ENCODE peak calls at places on chromosomes 3 and 15, in six cellular contexts. One of them, this sample, is unnamed.

GRCh38 chr15:92018535-92019239 is 165.2 kb downstream of the SLCO3A1 start:
- DNase-seq in suprapubic skin: no peak
- DNase-seq in A549: no peak
- DNase-seq in PC-3: no peak
- DNase-seq in neural progenitor cell: no peak
- DNase-seq in BJ: no peak
- DNase-seq in this sample: no peak

GRCh38 chr3:131228522-131228921 is 153.1 kb upstream of the NUDT16 start:
- DNase-seq in suprapubic skin: no peak
- DNase-seq in A549: no peak
- DNase-seq in neural progenitor cell: no peak
- DNase-seq in PC-3: no peak
- DNase-seq in BJ: no peak
- DNase-seq in this sample: no peak

GRCh38 chr3:123335007-123335670 is 113.8 kb downstream of the ADCY5 start:
- DNase-seq in A549: no peak
- DNase-seq in neural progenitor cell: no peak
- DNase-seq in BJ: no peak
- DNase-seq in suprapubic skin: peak; percentile 40
- DNase-seq in PC-3: no peak
- DNase-seq in this sample: no peak

GRCh38 chr15:57019496-57020160 is 101.2 kb downstream of the TCF12 start:
- DNase-seq in BJ: no peak
- DNase-seq in PC-3: no peak
- DNase-seq in neural progenitor cell: no peak
- DNase-seq in A549: no peak
- DNase-seq in suprapubic skin: no peak
- DNase-seq in this sample: no peak

GRCh38 chr3:31525532-31525931 is 7.2 kb upstream of the STT3B start:
- DNase-seq in neural progenitor cell: no peak
- DNase-seq in PC-3: no peak
- DNase-seq in suprapubic skin: no peak
- DNase-seq in A549: no peak
- DNase-seq in BJ: no peak
- DNase-seq in this sample: no peak

GRCh38 chr3:142235690-142236089 is 10.3 kb upstream of the GK5 start:
- DNase-seq in BJ: no peak
- DNase-seq in PC-3: no peak
- DNase-seq in neural progenitor cell: no peak
- DNase-seq in suprapubic skin: no peak
- DNase-seq in A549: no peak
- DNase-seq in this sample: no peak

GRCh38 chr3:58042947-58043707 is 34.9 kb downstream of the FLNB start:
- DNase-seq in A549: no peak
- DNase-seq in neural progenitor cell: no peak
- DNase-seq in suprapubic skin: no peak
- DNase-seq in BJ: no peak
- DNase-seq in PC-3: no peak
- DNase-seq in this sample: no peak

GRCh38 chr3:25558796-25559195 is 105.9 kb downstream of the TOP2B start:
- DNase-seq in suprapubic skin: no peak
- DNase-seq in neural progenitor cell: no peak
- DNase-seq in A549: no peak
- DNase-seq in BJ: no peak
- DNase-seq in PC-3: no peak
- DNase-seq in this sample: no peak

GRCh38 chr3:32778389-32778788 is 39.4 kb upstream of the TRIM71 start:
- DNase-seq in PC-3: no peak
- DNase-seq in BJ: no peak
- DNase-seq in suprapubic skin: no peak
- DNase-seq in neural progenitor cell: no peak
- DNase-seq in A549: no peak
- DNase-seq in this sample: no peak

GRCh38 chr15:67196672-67197363 is 57.6 kb downstream of the AAGAB start:
- DNase-seq in neural progenitor cell: no peak
- DNase-seq in PC-3: no peak
- DNase-seq in BJ: peak; percentile 68
- DNase-seq in A549: no peak
- DNase-seq in suprapubic skin: no peak
- DNase-seq in this sample: no peak

GRCh38 chr3:129445472-129445871 is 5.4 kb downstream of the IFT122 start:
- DNase-seq in suprapubic skin: no peak
- DNase-seq in A549: no peak
- DNase-seq in neural progenitor cell: no peak
- DNase-seq in PC-3: no peak
- DNase-seq in BJ: no peak
- DNase-seq in this sample: no peak

GRCh38 chr3:73855792-73856191 is 231.1 kb upstream of the PDZRN3 start:
- DNase-seq in neural progenitor cell: no peak
- DNase-seq in suprapubic skin: no peak
- DNase-seq in PC-3: no peak
- DNase-seq in A549: no peak
- DNase-seq in BJ: no peak
- DNase-seq in this sample: no peak

GRCh38 chr15:34122771-34123183 is 20.9 kb downstream of the PGBD4 start:
- DNase-seq in neural progenitor cell: no peak
- DNase-seq in PC-3: peak; percentile 91
- DNase-seq in suprapubic skin: no peak
- DNase-seq in BJ: peak; percentile 95
- DNase-seq in A549: no peak
- DNase-seq in this sample: no peak

GRCh38 chr3:173584834-173585831 is 187.6 kb downstream of the NLGN1 start:
- DNase-seq in neural progenitor cell: peak; percentile 83
- DNase-seq in suprapubic skin: no peak
- DNase-seq in PC-3: peak; percentile 39
- DNase-seq in A549: no peak
- DNase-seq in BJ: peak; percentile 22
- DNase-seq in this sample: peak; percentile 52

GRCh38 chr3:136901391-136901790 is 39.4 kb downstream of the NCK1 start:
- DNase-seq in neural progenitor cell: no peak
- DNase-seq in suprapubic skin: no peak
- DNase-seq in PC-3: no peak
- DNase-seq in BJ: no peak
- DNase-seq in A549: no peak
- DNase-seq in this sample: no peak

GRCh38 chr3:136903899-136904298 is 41.9 kb downstream of the NCK1 start:
- DNase-seq in BJ: no peak
- DNase-seq in suprapubic skin: no peak
- DNase-seq in A549: no peak
- DNase-seq in neural progenitor cell: no peak
- DNase-seq in PC-3: no peak
- DNase-seq in this sample: no peak

GRCh38 chr3:136905549-136905948 is 43.5 kb downstream of the NCK1 start:
- DNase-seq in neural progenitor cell: no peak
- DNase-seq in PC-3: no peak
- DNase-seq in BJ: no peak
- DNase-seq in A549: no peak
- DNase-seq in suprapubic skin: no peak
- DNase-seq in this sample: no peak

GRCh38 chr3:136906725-136907124 is 44.7 kb downstream of the NCK1 start:
- DNase-seq in A549: no peak
- DNase-seq in suprapubic skin: no peak
- DNase-seq in neural progenitor cell: no peak
- DNase-seq in PC-3: no peak
- DNase-seq in BJ: no peak
- DNase-seq in this sample: no peak

DNA sequence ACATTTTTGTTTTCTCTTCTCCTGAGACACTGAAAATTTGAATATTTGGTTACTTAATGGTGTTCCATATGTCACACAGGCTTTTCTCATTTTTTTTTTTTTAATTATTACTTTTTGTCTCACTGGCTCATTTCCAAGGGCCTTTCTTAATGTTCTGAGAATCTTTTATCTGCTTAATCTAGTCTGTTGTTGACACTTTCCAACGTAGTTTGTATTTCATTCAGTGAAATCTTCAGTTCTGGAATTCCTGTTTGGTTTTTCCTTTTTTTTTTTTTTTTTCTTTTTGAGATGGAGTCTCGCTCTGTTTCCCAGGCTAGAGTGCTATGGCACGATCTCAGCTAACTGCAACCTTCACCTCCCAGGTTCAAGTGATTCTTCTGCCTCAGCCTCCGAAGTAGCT is 42.7 kb downstream of the NCK1 start:
- DNase-seq in neural progenitor cell: no peak
- DNase-seq in suprapubic skin: no peak
- DNase-seq in PC-3: no peak
- DNase-seq in A549: no peak
- DNase-seq in BJ: no peak
- DNase-seq in this sample: no peak
- TF ChIP-seq CTCF in neural progenitor cell: no peak
- TF ChIP-seq CTCF in suprapubic skin: no peak
- TF ChIP-seq CTCF in PC-3: no peak
- TF ChIP-seq CTCF in A549: no peak
- TF ChIP-seq CTCF in BJ: no peak
- TF ChIP-seq CTCF in this sample: no peak

GRCh38 chr3:88003115-88003755 is 55.6 kb downstream of the CGGBP1 start:
- DNase-seq in A549: peak; percentile 25
- DNase-seq in suprapubic skin: no peak
- DNase-seq in neural progenitor cell: peak; percentile 52
- DNase-seq in PC-3: peak; percentile 77
- DNase-seq in BJ: peak; percentile 8
- DNase-seq in this sample: peak; percentile 32

GRCh38 chr3:88002448-88002847 is 56.4 kb downstream of the CGGBP1 start:
- DNase-seq in A549: no peak
- DNase-seq in BJ: no peak
- DNase-seq in PC-3: no peak
- DNase-seq in suprapubic skin: no peak
- DNase-seq in neural progenitor cell: no peak
- DNase-seq in this sample: no peak

GRCh38 chr3:88009066-88009465 is 49.7 kb downstream of the CGGBP1 start:
- DNase-seq in neural progenitor cell: no peak
- DNase-seq in suprapubic skin: no peak
- DNase-seq in PC-3: no peak
- DNase-seq in A549: no peak
- DNase-seq in BJ: no peak
- DNase-seq in this sample: no peak

GRCh38 chr3:88000853-88001252 is 58.0 kb downstream of the CGGBP1 start:
- DNase-seq in neural progenitor cell: peak; percentile 66
- DNase-seq in PC-3: no peak
- DNase-seq in A549: no peak
- DNase-seq in suprapubic skin: no peak
- DNase-seq in BJ: no peak
- DNase-seq in this sample: peak; percentile 12

DNA sequence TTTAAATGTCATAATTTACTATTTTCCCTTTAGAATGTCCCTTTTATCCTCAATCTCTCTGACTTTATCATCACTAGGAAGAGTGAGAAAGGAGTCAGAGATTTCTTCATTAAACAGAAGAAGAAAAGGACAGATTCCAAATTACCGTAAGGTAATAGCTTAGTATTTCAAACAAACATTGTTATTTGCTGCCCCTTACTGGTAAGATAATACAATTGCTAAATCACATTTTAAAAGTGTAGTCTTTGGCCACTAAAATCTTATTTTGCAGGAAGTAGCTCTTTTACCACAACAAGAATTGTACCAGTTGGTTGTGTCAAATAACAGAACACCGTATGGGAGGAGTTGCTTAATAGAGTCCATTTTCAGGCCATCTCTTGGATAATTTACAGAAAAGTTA is 53.7 kb downstream of the CGGBP1 start:
- DNase-seq in PC-3: peak; percentile 66
- DNase-seq in A549: peak; percentile 27
- DNase-seq in neural progenitor cell: peak; percentile 28
- DNase-seq in suprapubic skin: no peak
- DNase-seq in BJ: peak; percentile 1
- DNase-seq in this sample: no peak
- TF ChIP-seq CTCF in PC-3: peak; percentile 77
- TF ChIP-seq CTCF in A549: peak; percentile 73
- TF ChIP-seq CTCF in neural progenitor cell: peak; percentile 44
- TF ChIP-seq CTCF in suprapubic skin: no peak
- TF ChIP-seq CTCF in BJ: peak; percentile 32
- TF ChIP-seq CTCF in this sample: peak; percentile 61

GRCh38 chr3:89522168-89522567 is 414.7 kb downstream of the EPHA3 start:
- DNase-seq in BJ: no peak
- DNase-seq in PC-3: no peak
- DNase-seq in neural progenitor cell: no peak
- DNase-seq in suprapubic skin: no peak
- DNase-seq in A549: no peak
- DNase-seq in this sample: no peak

GRCh38 chr3:89525597-89525996 is 418.2 kb downstream of the EPHA3 start:
- DNase-seq in suprapubic skin: no peak
- DNase-seq in PC-3: no peak
- DNase-seq in neural progenitor cell: no peak
- DNase-seq in A549: no peak
- DNase-seq in BJ: no peak
- DNase-seq in this sample: no peak

GRCh38 chr3:89533320-89533719 is 425.9 kb downstream of the EPHA3 start:
- DNase-seq in BJ: no peak
- DNase-seq in suprapubic skin: no peak
- DNase-seq in neural progenitor cell: no peak
- DNase-seq in PC-3: no peak
- DNase-seq in A549: no peak
- DNase-seq in this sample: no peak

DNA sequence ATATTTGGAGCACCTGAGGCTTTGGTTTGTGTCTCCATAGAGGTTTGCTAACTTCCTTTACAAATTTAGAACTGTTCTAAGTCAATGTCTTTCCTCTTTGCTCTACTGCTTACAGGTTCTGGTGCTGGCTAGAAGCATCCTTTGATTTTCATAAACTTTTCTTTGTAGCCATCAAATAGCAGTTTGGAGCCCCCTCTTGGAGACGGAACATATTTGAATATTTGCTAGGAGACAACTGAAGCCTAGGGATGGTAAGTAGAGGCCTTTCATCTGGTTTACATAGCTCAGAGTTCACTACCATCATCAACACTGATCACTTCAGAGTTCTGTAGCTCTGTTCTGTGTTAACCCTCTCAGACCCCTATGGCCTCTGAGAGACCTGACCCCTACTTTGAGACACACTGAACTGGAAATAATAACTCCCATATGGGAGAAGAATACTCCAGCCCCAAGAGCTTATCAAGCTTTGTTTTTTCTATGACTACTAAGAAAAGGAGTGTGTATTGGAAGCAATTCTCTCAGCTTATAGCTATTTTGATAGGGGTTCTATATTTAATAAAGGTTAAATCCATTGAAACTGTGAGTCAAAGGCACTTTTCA is 420.4 kb downstream of the EPHA3 start:
- DNase-seq in suprapubic skin: no peak
- DNase-seq in PC-3: no peak
- DNase-seq in BJ: no peak
- DNase-seq in A549: no peak
- DNase-seq in neural progenitor cell: peak; percentile 50
- DNase-seq in this sample: no peak
- TF ChIP-seq CTCF in suprapubic skin: no peak
- TF ChIP-seq CTCF in PC-3: peak; percentile 24
- TF ChIP-seq CTCF in BJ: no peak
- TF ChIP-seq CTCF in A549: no peak
- TF ChIP-seq CTCF in neural progenitor cell: peak; percentile 8
- TF ChIP-seq CTCF in this sample: no peak

DNA sequence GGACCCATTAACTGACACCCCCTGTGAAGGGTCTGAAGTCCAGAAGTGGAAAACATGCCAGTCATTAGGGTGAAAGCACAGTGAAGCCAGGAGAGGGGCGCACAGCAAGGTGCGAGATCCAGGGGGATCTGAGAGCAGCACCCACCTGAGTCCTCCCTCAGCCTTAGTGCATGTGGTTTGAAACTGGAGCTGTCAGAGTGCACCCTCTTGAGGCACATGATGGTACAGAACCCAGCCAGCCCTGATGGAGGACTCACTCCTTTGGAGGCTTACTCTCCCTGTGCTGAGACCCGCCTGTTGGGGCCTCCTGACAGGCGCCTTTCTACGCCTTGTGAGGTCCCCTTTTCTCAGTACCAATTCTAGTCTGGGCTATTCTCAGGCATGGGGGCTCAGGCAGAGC is 77.8 kb downstream of the IL20RB start:
- DNase-seq in suprapubic skin: no peak
- DNase-seq in BJ: no peak
- DNase-seq in A549: peak; percentile 28
- DNase-seq in PC-3: peak; percentile 45
- DNase-seq in neural progenitor cell: peak; percentile 48
- DNase-seq in this sample: no peak
- TF ChIP-seq CTCF in suprapubic skin: no peak
- TF ChIP-seq CTCF in BJ: peak; percentile 48
- TF ChIP-seq CTCF in A549: peak; percentile 18
- TF ChIP-seq CTCF in PC-3: peak; percentile 29
- TF ChIP-seq CTCF in neural progenitor cell: peak; percentile 48
- TF ChIP-seq CTCF in this sample: peak; percentile 23